ENCODE peak calls at places on chromosomes 13 and 19, in nine cellular contexts. P is tibial artery; U is posterior cingulate gyrus; O is body of pancreas; E is activated T-cell treated with anti-CD3 and anti-CD28 coated beads, Interleukin-2, amount 50 U/mL, for 24 hours; G is left ventricle myocardium superior; T is fibroblast of the conjunctiva; K is stimulated activated CD8-positive, alpha-beta memory T cell treated with anti-CD3 and anti-CD28 coated beads, Interleukin-2, amount 100 ng/mL, for 1 hour; A is OCI-LY7. Y is an unnamed sample.

GRCh38 chr19:18865106-18865972 is 30.6 kb downstream of the CERS1 start:
- DNase-seq in P (no peak), U (no peak), O (no peak), E (no peak), G (no peak), T (no peak), K (no peak), A (no peak), Y (no peak)

GRCh38 chr19:9931629-9932028 is 4.7 kb downstream of the OLFM2 start:
- DNase-seq in P (no peak), U (no peak), O (no peak), E (no peak), G (no peak), T (no peak), K (no peak), A (no peak), Y (no peak)

GRCh38 chr19:11381535-11382369 is 2.4 kb downstream of the EPOR start:
- DNase-seq in P (peak; percentile 83), U (peak; percentile 31), O (peak; percentile 52), E (peak; percentile 82), G (peak; percentile 82), T (peak; percentile 72), K (peak; percentile 44), A (peak; percentile 93), Y (peak; percentile 94)

GRCh38 chr19:45440873-45441654 is 17.3 kb upstream of the ERCC1 start:
- DNase-seq in P (no peak), U (no peak), O (no peak), E (no peak), G (no peak), T (no peak), K (no peak), A (no peak), Y (no peak)

GRCh38 chr19:8209965-8210659 is 942 bp downstream of the CERS4 start:
- DNase-seq in P (no peak), U (peak; percentile 31), O (no peak), E (no peak), G (no peak), T (no peak), K (no peak), A (no peak), Y (no peak)

GRCh38 chr19:32924200-32924599 is 47.6 kb downstream of the CEP89 start:
- DNase-seq in P (no peak), U (peak; percentile 35), O (no peak), E (no peak), G (no peak), T (no peak), K (no peak), A (no peak), Y (no peak)

GRCh38 chr13:26561636-26562537 is 4.4 kb downstream of the WASF3 start:
- DNase-seq in P (no peak), U (no peak), O (no peak), E (no peak), G (no peak), T (no peak), K (no peak), A (no peak), Y (no peak)

GRCh38 chr13:76004411-76004810 is 368.3 kb downstream of the LMO7 start:
- DNase-seq in P (no peak), U (no peak), O (no peak), E (no peak), G (no peak), T (peak; percentile 71), K (no peak), A (no peak), Y (no peak)

GRCh38 chr19:39448271-39448670 is 2.9 kb downstream of the SUPT5H start:
- DNase-seq in P (no peak), U (no peak), O (no peak), E (no peak), G (no peak), T (no peak), K (no peak), A (peak; percentile 76), Y (peak; percentile 40)

GRCh38 chr19:33503791-33504444 is 17.7 kb downstream of the PEPD start:
- DNase-seq in P (no peak), U (no peak), O (no peak), E (no peak), G (no peak), T (no peak), K (no peak), A (no peak), Y (no peak)